ENCODE peak calls at places on chromosomes 7 and 10, in seven cellular contexts. N is left ventricle myocardium inferior, X is mammary epithelial cell, W is uterus, I is suprapubic skin, Z is upper lobe of right lung, P is psoas muscle. O is an unnamed sample.

GRCh38 chr7:55536619-55537457 is 35.5 kb downstream of the VOPP1 start:
- DNase-seq in N (no peak), X (no peak), W (no peak), I (no peak), Z (no peak), P (no peak), O (no peak)

GRCh38 chr10:102642553-102643345 is 1.5 kb upstream of the TRIM8 start:
- DNase-seq in N (peak; percentile 75), X (peak; percentile 61), W (peak; percentile 73), I (no peak), Z (peak; percentile 84), P (peak; percentile 68), O (peak; percentile 80)

GRCh38 chr10:79372871-79373270 is 25.6 kb downstream of the PPIF start:
- DNase-seq in N (no peak), X (no peak), W (no peak), I (no peak), Z (no peak), P (no peak), O (no peak)

GRCh38 chr7:7274782-7275181 is 92.4 kb downstream of the C1GALT1 start:
- DNase-seq in N (no peak), X (peak; percentile 17), W (no peak), I (no peak), Z (no peak), P (no peak), O (no peak)

GRCh38 chr10:128848807-128849206 is 618.2 kb upstream of the MGMT start:
- DNase-seq in N (no peak), X (no peak), W (no peak), I (no peak), Z (no peak), P (no peak), O (no peak)

GRCh38 chr7:44473295-44473694 is 17.2 kb downstream of the NUDCD3 start:
- DNase-seq in N (no peak), X (peak; percentile 67), W (no peak), I (no peak), Z (no peak), P (no peak), O (no peak)

GRCh38 chr7:38306914-38307313 is 33.5 kb upstream of the TARP start:
- DNase-seq in N (no peak), X (no peak), W (no peak), I (no peak), Z (no peak), P (no peak), O (no peak)

GRCh38 chr7:20218261-20218660 is 1.1 kb upstream of the MACC1 start:
- DNase-seq in N (no peak), X (peak; percentile 69), W (no peak), I (no peak), Z (no peak), P (no peak), O (no peak)

GRCh38 chr7:35894721-35895120 is 93.9 kb downstream of the SEPTIN7 start:
- DNase-seq in N (no peak), X (no peak), W (no peak), I (no peak), Z (no peak), P (no peak), O (no peak)

GRCh38 chr10:121171825-121172224 is 320.7 kb downstream of the WDR11 start:
- DNase-seq in N (no peak), X (no peak), W (no peak), I (no peak), Z (no peak), P (no peak), O (no peak)

GRCh38 chr10:71667374-71667750 is 52.2 kb downstream of the C10orf105 start:
- DNase-seq in N (no peak), X (no peak), W (no peak), I (no peak), Z (no peak), P (no peak), O (no peak)

GRCh38 chr10:6095810-6096209 is 7.0 kb downstream of the RBM17 start:
- DNase-seq in N (no peak), X (no peak), W (no peak), I (no peak), Z (no peak), P (no peak), O (no peak)

GRCh38 chr10:21995557-21995956 is 8.0 kb downstream of the DNAJC1 start:
- DNase-seq in N (no peak), X (no peak), W (no peak), I (no peak), Z (no peak), P (no peak), O (no peak)

GRCh38 chr10:79007037-79007842 is 61.5 kb upstream of the ZMIZ1 start:
- DNase-seq in N (no peak), X (no peak), W (peak; percentile 54), I (peak; percentile 84), Z (no peak), P (peak; percentile 75), O (peak; percentile 73)

GRCh38 chr10:77405771-77406241 is 231.8 kb downstream of the KCNMA1 start:
- DNase-seq in N (peak; percentile 34), X (peak; percentile 66), W (peak; percentile 74), I (peak; percentile 74), Z (peak; percentile 89), P (peak; percentile 78), O (no peak)

GRCh38 chr7:1758859-1759521 is 88.9 kb downstream of the ELFN1 start:
- DNase-seq in N (peak; percentile 69), X (no peak), W (no peak), I (no peak), Z (peak; percentile 46), P (no peak), O (no peak)

GRCh38 chr7:89726548-89726947 is 427.7 kb upstream of the STEAP1 start:
- DNase-seq in N (no peak), X (no peak), W (no peak), I (no peak), Z (no peak), P (no peak), O (no peak)

GRCh38 chr10:25531662-25532061 is 356.9 kb downstream of the GPR158 start:
- DNase-seq in N (no peak), X (no peak), W (no peak), I (no peak), Z (no peak), P (no peak), O (no peak)

GRCh38 chr7:98771519-98772241 is 98.1 kb downstream of the TMEM130 start:
- DNase-seq in N (peak; percentile 23), X (no peak), W (no peak), I (no peak), Z (no peak), P (no peak), O (no peak)

GRCh38 chr10:77319557-77319956 is 318.1 kb downstream of the KCNMA1 start:
- DNase-seq in N (no peak), X (no peak), W (no peak), I (no peak), Z (no peak), P (peak; percentile 25), O (no peak)

GRCh38 chr7:70736715-70737460 is 395.1 kb upstream of the GALNT17 start:
- DNase-seq in N (no peak), X (peak; percentile 24), W (peak; percentile 31), I (no peak), Z (no peak), P (no peak), O (no peak)

GRCh38 chr7:80372415-80372814 is 139.4 kb downstream of the GNAT3 start:
- DNase-seq in N (no peak), X (no peak), W (no peak), I (no peak), Z (no peak), P (no peak), O (no peak)

GRCh38 chr7:46143949-46144917 is 223.2 kb upstream of the IGFBP3 start:
- DNase-seq in N (no peak), X (no peak), W (no peak), I (no peak), Z (no peak), P (no peak), O (no peak)

GRCh38 chr7:103773726-103774125 is 215.7 kb downstream of the RELN start:
- DNase-seq in N (no peak), X (no peak), W (no peak), I (no peak), Z (no peak), P (no peak), O (no peak)

GRCh38 chr10:126957111-126957510 is 51.9 kb downstream of the DOCK1 start:
- DNase-seq in N (no peak), X (no peak), W (no peak), I (no peak), Z (no peak), P (no peak), O (no peak)

GRCh38 chr7:519974-520458 is 370 bp upstream of the PDGFA start:
- DNase-seq in N (peak; percentile 63), X (peak; percentile 74), W (peak; percentile 66), I (no peak), Z (peak; percentile 84), P (peak; percentile 71), O (no peak)
- H3K27ac ChIP-seq in N (peak overlapping the region; percentile 90), X (peak overlapping the region; percentile 55), W (peak overlapping the region; percentile 82), I (peak overlapping the region; percentile 55), Z (peak overlapping the region; percentile 78), P (peak overlapping the region; percentile 86), O (peak overlapping the region; percentile 89)

GRCh38 chr10:112369495-112370423 is 4.2 kb upstream of the ACSL5 start:
- DNase-seq in N (no peak), X (no peak), W (no peak), I (no peak), Z (peak; percentile 92), P (no peak), O (peak; percentile 38)
- H3K4me1 ChIP-seq in N (peaks cover 28% of the 10 kb centered on the region), X (no peaks in the 10 kb centered on the region), W (no peaks in the 10 kb centered on the region), I (no peaks in the 10 kb centered on the region), Z (peaks cover 14% of the 10 kb centered on the region), P (no peaks in the 10 kb centered on the region), O (peaks cover 4% of the 10 kb centered on the region)

DNA sequence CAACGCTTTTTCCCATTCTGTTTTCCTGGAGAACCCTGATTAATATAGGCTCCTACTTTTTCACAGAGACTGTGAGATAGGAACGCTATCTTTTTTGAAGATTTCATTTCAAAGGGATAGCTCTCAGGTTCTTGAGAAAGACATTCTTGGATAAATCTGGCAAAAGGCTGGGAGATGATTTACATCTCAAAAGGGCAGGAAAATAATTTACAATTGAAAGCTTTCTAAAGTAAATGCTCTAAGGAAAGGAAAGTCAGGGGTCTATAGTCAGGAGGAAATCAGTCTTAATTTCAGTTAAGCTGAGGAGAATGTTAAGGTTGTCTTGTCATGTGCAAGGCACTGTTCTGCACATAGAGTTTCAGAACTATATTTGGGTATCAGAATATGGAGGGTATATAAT is 278.8 kb downstream of the KIF20B start:
- DNase-seq in N (no peak), X (no peak), W (no peak), I (no peak), Z (no peak), P (no peak), O (no peak)
- H3K27ac ChIP-seq in N (no peak overlapping the region), X (no peak overlapping the region), W (no peak overlapping the region), I (no peak overlapping the region), Z (no peak overlapping the region), P (no peak overlapping the region), O (no peak overlapping the region)

GRCh38 chr7:23369100-23369499 is 70.0 kb downstream of the MALSU1 start:
- DNase-seq in N (no peak), X (no peak), W (no peak), I (no peak), Z (no peak), P (no peak), O (no peak)

GRCh38 chr7:23377134-23377533 is 78.0 kb downstream of the MALSU1 start:
- DNase-seq in N (no peak), X (peak; percentile 51), W (no peak), I (no peak), Z (no peak), P (no peak), O (no peak)

GRCh38 chr7:23372671-23373070 is 73.5 kb downstream of the MALSU1 start:
- DNase-seq in N (no peak), X (no peak), W (no peak), I (no peak), Z (no peak), P (no peak), O (no peak)

GRCh38 chr7:23369695-23370404 is 70.7 kb downstream of the MALSU1 start:
- DNase-seq in N (no peak), X (no peak), W (no peak), I (no peak), Z (no peak), P (no peak), O (no peak)

GRCh38 chr7:23373151-23374004 is 74.2 kb downstream of the MALSU1 start:
- DNase-seq in N (no peak), X (peak; percentile 52), W (no peak), I (no peak), Z (no peak), P (no peak), O (no peak)
- H3K4me1 ChIP-seq in N (no peaks in the 10 kb centered on the region), X (no peaks in the 10 kb centered on the region), W (no peaks in the 10 kb centered on the region), I (no peaks in the 10 kb centered on the region), Z (no peaks in the 10 kb centered on the region), P (no peaks in the 10 kb centered on the region), O (no peaks in the 10 kb centered on the region)